ENCODE peak calls at places on chromosomes 16 and 17, in nine cellular contexts. V is NCI-H1436; J is NCI-H345; E is stomach; S is esophagus squamous epithelium; P is T-helper 17 cell; X is HCEC 1CT; T is globus pallidus; C is naive thymus-derived CD8-positive, alpha-beta T cell. Z is an unnamed sample.

GRCh38 chr16:88487920-88488842 is 35.1 kb downstream of the ZFPM1 start:
- DNase-seq in V (no peak), J (no peak), E (peak), S (no peak), P (no peak), X (no peak), T (no peak), C (no peak), Z (no peak)

GRCh38 chr16:24896439-24896838 is 50.7 kb downstream of the SLC5A11 start:
- DNase-seq in V (no peak), J (no peak), E (no peak), S (no peak), P (no peak), X (no peak), T (no peak), C (no peak), Z (no peak)

GRCh38 chr17:49078248-49078647 is 54.3 kb upstream of the B4GALNT2 start:
- DNase-seq in V (no peak), J (no peak), E (no peak), S (no peak), P (no peak), X (no peak), T (no peak), C (no peak), Z (no peak)

GRCh38 chr16:81693467-81694303 is 85.4 kb upstream of the PLCG2 start:
- DNase-seq in V (no peak), J (no peak), E (no peak), S (no peak), P (no peak), X (no peak), T (peak), C (no peak), Z (no peak)

GRCh38 chr17:66764559-66764958 is 70.4 kb upstream of the CACNG5 start:
- DNase-seq in V (peak), J (peak), E (no peak), S (no peak), P (no peak), X (no peak), T (peak), C (no peak), Z (peak)

GRCh38 chr16:81595676-81596292 is 151.2 kb downstream of the CMIP start:
- DNase-seq in V (no peak), J (no peak), E (no peak), S (no peak), P (no peak), X (no peak), T (no peak), C (no peak), Z (no peak)

GRCh38 chr17:57408064-57408811 is 151.9 kb downstream of the MSI2 start:
- DNase-seq in V (peak), J (peak), E (no peak), S (no peak), P (no peak), X (no peak), T (peak), C (peak), Z (peak)

GRCh38 chr16:30335598-30336474 is 19.3 kb downstream of the CD2BP2 start:
- DNase-seq in V (no peak), J (no peak), E (no peak), S (no peak), P (no peak), X (no peak), T (no peak), C (peak), Z (no peak)

GRCh38 chr16:49521706-49522325 is 148.2 kb downstream of the C16orf78 start:
- DNase-seq in V (no peak), J (no peak), E (no peak), S (no peak), P (no peak), X (no peak), T (no peak), C (no peak), Z (no peak)

GRCh38 chr17:40485851-40486512 is 15.4 kb downstream of the TNS4 start:
- DNase-seq in V (no peak), J (no peak), E (no peak), S (no peak), P (no peak), X (peak), T (no peak), C (no peak), Z (no peak)

GRCh38 chr17:41329279-41329925 is 13.9 kb upstream of the KRTAP17-1 start:
- DNase-seq in V (peak), J (peak), E (peak), S (no peak), P (no peak), X (peak), T (peak), C (no peak), Z (no peak)

GRCh38 chr17:63881935-63882601 is at the start of gene GH2:
- DNase-seq in V (peak), J (peak), E (peak), S (no peak), P (peak), X (peak), T (no peak), C (peak), Z (no peak)

GRCh38 chr16:75074920-75075687 is 41.5 kb downstream of the LDHD start:
- DNase-seq in V (no peak), J (peak), E (peak), S (peak), P (peak), X (no peak), T (no peak), C (peak), Z (no peak)

GRCh38 chr17:72345083-72345482 is 224.3 kb downstream of the SOX9 start:
- DNase-seq in V (no peak), J (no peak), E (no peak), S (no peak), P (no peak), X (no peak), T (no peak), C (no peak), Z (no peak)

GRCh38 chr16:30956601-30957455 is 726 bp upstream of the SETD1A start:
- DNase-seq in V (peak), J (peak), E (peak), S (no peak), P (peak), X (peak), T (peak), C (peak), Z (peak)

GRCh38 chr17:614637-615546 is 99.7 kb downstream of the VPS53 start:
- DNase-seq in V (no peak), J (no peak), E (no peak), S (no peak), P (no peak), X (no peak), T (no peak), C (no peak), Z (no peak)

GRCh38 chr17:17090642-17091103 is 48.4 kb downstream of the MPRIP start:
- DNase-seq in V (no peak), J (no peak), E (peak), S (no peak), P (no peak), X (no peak), T (no peak), C (no peak), Z (no peak)

GRCh38 chr17:3890893-3891219 is 2.0 kb downstream of the CAMKK1 start:
- DNase-seq in V (no peak), J (no peak), E (no peak), S (no peak), P (no peak), X (no peak), T (no peak), C (no peak), Z (no peak)

GRCh38 chr17:44558349-44559287 is 1.3 kb downstream of the FZD2 start:
- DNase-seq in V (no peak), J (no peak), E (no peak), S (no peak), P (no peak), X (no peak), T (no peak), C (no peak), Z (no peak)

GRCh38 chr17:7354262-7354781 is 634 bp upstream of the TMEM95 start:
- DNase-seq in V (no peak), J (peak), E (no peak), S (no peak), P (no peak), X (peak), T (peak), C (no peak), Z (no peak)

GRCh38 chr17:81854974-81855774 is 5.2 kb downstream of the P4HB start:
- DNase-seq in V (no peak), J (no peak), E (peak), S (no peak), P (no peak), X (no peak), T (no peak), C (no peak), Z (no peak)

GRCh38 chr17:55420067-55420775 is 1.4 kb downstream of the MMD start:
- DNase-seq in V (no peak), J (no peak), E (peak), S (no peak), P (no peak), X (no peak), T (peak), C (peak), Z (no peak)

GRCh38 chr17:32488604-32489180 is 1.9 kb downstream of the CDK5R1 start:
- DNase-seq in V (no peak), J (no peak), E (no peak), S (no peak), P (no peak), X (no peak), T (no peak), C (no peak), Z (no peak)

GRCh38 chr17:12620200-12620720 is 45.4 kb upstream of the MYOCD start:
- DNase-seq in V (no peak), J (peak), E (no peak), S (no peak), P (no peak), X (peak), T (no peak), C (no peak), Z (no peak)

GRCh38 chr16:88502776-88503280 is 49.7 kb downstream of the ZFPM1 start:
- DNase-seq in V (no peak), J (no peak), E (no peak), S (no peak), P (no peak), X (no peak), T (no peak), C (no peak), Z (no peak)

GRCh38 chr17:71085238-71086033 is 916.1 kb downstream of the KCNJ2 start:
- DNase-seq in V (no peak), J (peak), E (peak), S (no peak), P (no peak), X (no peak), T (peak), C (no peak), Z (no peak)

GRCh38 chr16:67426022-67426421 is 4.9 kb upstream of the HSD11B2 start:
- DNase-seq in V (no peak), J (no peak), E (no peak), S (no peak), P (no peak), X (no peak), T (no peak), C (no peak), Z (no peak)

GRCh38 chr16:75789237-75789636 is 62.9 kb upstream of the CPHXL start:
- DNase-seq in V (peak), J (peak), E (no peak), S (no peak), P (no peak), X (peak), T (peak), C (no peak), Z (peak)

GRCh38 chr17:34424814-34425490 is 61.9 kb upstream of the CCL1 start:
- DNase-seq in V (no peak), J (no peak), E (no peak), S (no peak), P (no peak), X (no peak), T (no peak), C (no peak), Z (peak)

GRCh38 chr17:78921437-78921971 is 3.7 kb downstream of the TIMP2 start:
- DNase-seq in V (no peak), J (no peak), E (no peak), S (no peak), P (no peak), X (no peak), T (peak), C (no peak), Z (no peak)

GRCh38 chr17:12342609-12343248 is 322.1 kb downstream of the MAP2K4 start:
- DNase-seq in V (no peak), J (no peak), E (peak), S (no peak), P (no peak), X (peak), T (no peak), C (no peak), Z (no peak)

GRCh38 chr16:88901718-88902337 is 35.4 kb upstream of the PABPN1L start:
- DNase-seq in V (no peak), J (no peak), E (no peak), S (no peak), P (no peak), X (no peak), T (no peak), C (no peak), Z (no peak)

GRCh38 chr17:69388791-69389442 is 25.6 kb upstream of the MAP2K6 start:
- DNase-seq in V (no peak), J (no peak), E (no peak), S (no peak), P (no peak), X (no peak), T (no peak), C (no peak), Z (no peak)

Z was measured in NCI-H2171.